ENCODE peak calls at places on chromosomes 2 and 18, in four cellular contexts. Z is thoracic aorta, H is A549, I is heart right ventricle. W is an unnamed sample.
A peak's percentile ranks its signal among the peaks of the same experiment; 100 is the strongest.

GRCh38 chr2:113324684-113325160 is 46.0 kb upstream of the PAX8 start:
- DNase-seq in Z (no peak), I (peak; percentile 62), H (peak; percentile 80), W (no peak)

GRCh38 chr2:121365061-121365460 is 80.1 kb upstream of the TFCP2L1 start:
- DNase-seq in Z (no peak), I (no peak), H (no peak), W (no peak)

GRCh38 chr2:163312723-163313122 is 423.1 kb downstream of the FIGN start:
- DNase-seq in I (no peak), Z (no peak), H (no peak), W (no peak)

GRCh38 chr18:10182009-10182624 is 268.3 kb downstream of the VAPA start:
- DNase-seq in H (no peak), Z (no peak), I (no peak), W (no peak)

GRCh38 chr2:127220102-127220806 is at the start of gene CYP27C1:
- DNase-seq in Z (no peak), H (peak; percentile 28), I (no peak), W (no peak)

GRCh38 chr2:189370719-189371118 is 70.6 kb upstream of the WDR75 start:
- DNase-seq in H (no peak), I (no peak), Z (no peak), W (no peak)

GRCh38 chr2:33448216-33448899 is 28.1 kb upstream of the RASGRP3 start:
- DNase-seq in Z (no peak), I (no peak), H (no peak), W (no peak)

GRCh38 chr2:190123956-190124355 is 61.4 kb upstream of the MSTN start:
- DNase-seq in Z (no peak), I (no peak), H (no peak), W (no peak)

GRCh38 chr2:9020267-9020666 is 16.8 kb upstream of the MBOAT2 start:
- DNase-seq in I (no peak), Z (no peak), H (no peak), W (no peak)

GRCh38 chr2:121999273-121999672 is 243.8 kb downstream of the TSN start:
- DNase-seq in Z (no peak), H (no peak), I (no peak), W (no peak)

GRCh38 chr18:58345064-58345463 is 283.8 kb downstream of the ALPK2 start:
- DNase-seq in H (no peak), Z (no peak), I (no peak), W (no peak)

GRCh38 chr2:137381731-137382130 is 582.5 kb upstream of the HNMT start:
- DNase-seq in I (no peak), Z (no peak), H (no peak), W (no peak)

GRCh38 chr2:12624911-12625598 is 91.7 kb upstream of the TRIB2 start:
- DNase-seq in Z (no peak), H (no peak), I (no peak), W (no peak)

GRCh38 chr2:24785704-24786321 is 7.4 kb downstream of the PTRHD1 start:
- DNase-seq in H (no peak), Z (no peak), I (no peak), W (no peak)

GRCh38 chr2:99096728-99097127 is 44.8 kb upstream of the C2orf15 start:
- DNase-seq in H (no peak), Z (no peak), I (no peak), W (no peak)

GRCh38 chr2:55936351-55936750 is 12.8 kb upstream of the EFEMP1 start:
- DNase-seq in H (no peak), I (no peak), Z (no peak), W (no peak)

GRCh38 chr2:74507926-74508520 is 528 bp upstream of the PCGF1 start:
- DNase-seq in I (peak; percentile 30), Z (no peak), H (no peak), W (peak; percentile 37)

GRCh38 chr18:33802955-33803354 is 224.9 kb downstream of the ASXL3 start:
- DNase-seq in Z (no peak), I (no peak), H (no peak), W (peak; percentile 21)

GRCh38 chr18:23135679-23136325 is 517 bp downstream of the CABLES1 start:
- DNase-seq in Z (no peak), I (peak; percentile 53), H (no peak), W (peak; percentile 44)

GRCh38 chr2:69773201-69773600 is 31.3 kb downstream of the ANXA4 start:
- DNase-seq in H (peak; percentile 49), I (no peak), Z (no peak), W (no peak)

GRCh38 chr2:105405291-105405690 is 6.4 kb upstream of the FHL2 start:
- DNase-seq in Z (no peak), H (no peak), I (no peak), W (no peak)

GRCh38 chr2:85310330-85310729 is 17.5 kb downstream of the TGOLN2 start:
- DNase-seq in I (no peak), Z (no peak), H (no peak), W (no peak)

GRCh38 chr2:174153757-174154680 is 94.3 kb downstream of the OLA1 start:
- DNase-seq in Z (no peak), I (no peak), H (no peak), W (no peak)

GRCh38 chr18:4093676-4094075 is 361.4 kb downstream of the DLGAP1 start:
- DNase-seq in Z (no peak), H (no peak), I (no peak), W (no peak)

GRCh38 chr2:231280861-231281260 is 82.4 kb downstream of the ARMC9 start:
- DNase-seq in I (no peak), H (no peak), Z (no peak), W (no peak)

GRCh38 chr2:131104487-131105155 is 515 bp upstream of the PLEKHB2 start:
- DNase-seq in I (no peak), Z (peak; percentile 10), H (peak; percentile 63), W (peak; percentile 62)

GRCh38 chr2:240538031-240538780 is 19.6 kb downstream of the ANKMY1 start:
- DNase-seq in H (no peak), Z (no peak), I (no peak), W (peak; percentile 15)

GRCh38 chr18:47283476-47283875 is 32.0 kb upstream of the SKOR2 start:
- DNase-seq in Z (no peak), I (no peak), H (no peak), W (no peak)

GRCh38 chr2:70558195-70558808 is 4.7 kb upstream of the TGFA start:
- DNase-seq in I (no peak), H (no peak), Z (no peak), W (no peak)

GRCh38 chr18:14916851-14917250 is 168.9 kb downstream of the ANKRD30B start:
- DNase-seq in Z (no peak), I (no peak), H (no peak), W (no peak)
- H3K9me3 ChIP-seq in Z (no peaks in the 10 kb centered on the region), I (no peaks in the 10 kb centered on the region), H (no peaks in the 10 kb centered on the region), W (no peaks in the 10 kb centered on the region)

GRCh38 chr18:78819926-78820834 is 159.4 kb upstream of the SALL3 start:
- DNase-seq in Z (no peak), I (no peak), H (no peak), W (no peak)

GRCh38 chr18:78818961-78819360 is 160.7 kb upstream of the SALL3 start:
- DNase-seq in H (no peak), I (no peak), Z (no peak), W (no peak)

GRCh38 chr18:78816114-78816513 is 163.5 kb upstream of the SALL3 start:
- DNase-seq in I (no peak), Z (no peak), H (no peak), W (no peak)

GRCh38 chr18:78816916-78817315 is 162.7 kb upstream of the SALL3 start:
- DNase-seq in I (no peak), Z (no peak), H (no peak), W (no peak)

DNA sequence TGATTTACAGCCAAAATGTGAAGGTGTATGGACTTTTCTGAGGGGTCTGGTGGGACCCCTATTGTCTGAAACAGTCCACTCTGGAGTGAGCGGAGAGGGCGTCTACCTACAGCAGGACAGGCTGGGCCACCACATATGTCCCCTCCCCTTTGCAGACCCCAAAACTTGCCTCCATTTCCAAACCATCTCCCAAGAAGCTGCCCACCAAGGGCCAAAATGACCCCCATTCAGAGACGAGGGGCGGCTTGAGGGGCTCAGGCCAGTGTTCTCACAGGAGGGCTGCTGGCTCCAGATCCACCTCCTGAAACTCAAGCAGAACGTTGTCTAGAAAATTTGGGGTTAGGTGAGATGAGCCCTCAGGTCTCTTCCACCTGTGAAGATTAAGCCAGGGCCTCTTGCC is 161.1 kb upstream of the SALL3 start:
- DNase-seq in Z (no peak), H (no peak), I (no peak), W (no peak)
- H3K9me3 ChIP-seq in Z (no peaks in the 10 kb centered on the region), H (no peaks in the 10 kb centered on the region), I (no peaks in the 10 kb centered on the region), W (no peaks in the 10 kb centered on the region)

DNA sequence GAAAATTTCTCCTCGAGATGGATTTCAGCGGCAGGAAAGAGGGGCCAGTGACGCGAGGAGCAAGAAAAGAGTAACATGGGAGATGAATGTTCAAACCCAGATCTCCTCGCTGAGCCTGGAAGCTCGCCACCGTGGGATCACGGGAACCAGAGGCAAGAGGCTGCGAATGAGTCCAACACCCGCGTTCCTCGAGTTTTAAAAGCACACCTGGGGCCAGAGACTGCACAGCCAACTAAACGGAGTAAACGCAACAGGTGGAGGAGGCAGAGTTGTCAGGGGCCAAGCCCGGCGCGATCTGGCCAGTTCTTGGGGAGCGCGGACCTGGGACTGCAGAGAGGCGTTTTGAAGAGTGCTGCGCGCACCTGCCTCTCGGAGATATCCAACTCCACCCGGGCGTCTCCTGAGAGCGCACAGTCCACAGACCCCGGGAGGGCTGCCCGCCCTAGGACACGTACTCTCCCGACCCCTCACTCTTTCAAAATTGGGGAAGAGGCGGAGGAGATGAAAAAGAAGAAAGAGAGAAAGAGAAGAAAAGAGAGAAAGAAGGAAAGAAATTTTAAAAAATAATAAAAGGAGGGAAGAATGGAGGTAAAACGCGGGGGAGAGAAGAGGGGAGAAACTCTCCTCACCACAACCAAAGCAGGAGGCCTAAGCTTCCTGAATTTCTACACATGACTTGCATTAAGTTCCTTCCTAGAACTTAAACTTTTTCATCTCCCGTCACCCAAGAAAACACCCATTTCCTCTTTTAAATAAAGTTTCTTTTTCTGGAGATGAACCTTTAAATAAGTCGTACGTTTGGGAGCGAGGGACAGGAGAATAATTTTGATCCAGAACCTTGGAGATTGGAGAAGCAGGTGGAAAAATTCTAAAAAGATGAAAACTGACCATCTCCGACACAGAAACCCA is 5.3 kb upstream of the PAX3 start:
- DNase-seq in Z (no peak), I (no peak), H (no peak), W (no peak)
- H3K9me3 ChIP-seq in Z (no peaks in the 10 kb centered on the region), I (no peaks in the 10 kb centered on the region), H (no peaks in the 10 kb centered on the region), W (no peaks in the 10 kb centered on the region)

GRCh38 chr2:101063352-101063751 is 61.3 kb downstream of the RPL31 start:
- DNase-seq in H (no peak), Z (no peak), I (no peak), W (no peak)

GRCh38 chr2:101064868-101065549 is 62.9 kb downstream of the RPL31 start:
- DNase-seq in Z (no peak), I (no peak), H (peak; percentile 70), W (peak; percentile 58)

GRCh38 chr2:101064505-101064867 is 62.4 kb downstream of the RPL31 start:
- DNase-seq in I (no peak), H (no peak), Z (no peak), W (no peak)

DNA sequence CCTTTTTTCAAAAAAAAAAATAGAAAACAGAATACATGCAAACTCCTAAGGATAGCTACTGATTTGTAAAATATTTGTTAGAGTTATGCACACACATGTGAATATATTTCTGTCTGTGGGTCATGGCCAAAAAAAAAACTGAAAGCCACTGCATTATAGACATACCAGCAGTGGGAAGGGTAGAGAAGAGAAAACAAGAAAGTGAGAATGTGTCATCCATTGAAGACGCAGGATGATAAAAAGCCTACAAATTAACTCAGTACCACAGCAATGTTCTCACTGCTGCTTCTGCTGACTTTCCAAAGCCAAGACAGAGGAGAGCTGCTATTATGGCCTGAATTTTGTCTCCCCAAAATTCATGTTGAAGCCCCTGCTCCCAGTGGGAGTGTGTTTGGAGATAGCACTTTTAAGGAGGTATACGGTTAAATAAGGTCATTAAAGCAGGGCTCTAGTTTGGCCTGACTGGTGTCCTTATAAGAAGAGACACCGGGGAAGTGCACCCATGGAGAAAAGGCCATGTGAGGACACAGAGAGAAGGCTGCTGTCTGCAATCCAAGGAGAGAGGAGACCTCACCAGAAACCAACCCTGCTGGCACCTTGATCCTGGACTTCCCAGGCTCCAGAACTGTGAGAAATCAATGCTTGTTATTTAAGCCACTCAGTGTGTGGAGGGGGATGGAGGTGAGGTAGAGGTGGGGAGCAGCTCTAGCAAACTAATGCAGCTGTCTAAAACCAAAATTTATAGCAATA is 61.8 kb downstream of the RPL31 start:
- DNase-seq in H (no peak), I (no peak), Z (no peak), W (no peak)
- H3K9me3 ChIP-seq in H (no peaks in the 10 kb centered on the region), I (no peaks in the 10 kb centered on the region), Z (no peaks in the 10 kb centered on the region), W (no peaks in the 10 kb centered on the region)